ENCODE peak calls at places on chromosomes 11 and 22, in seven cellular contexts. N, L, E, B, K, X and A are unnamed samples.

GRCh38 chr11:121112498-121113455 is 11.7 kb downstream of the TECTA start:
- DNase-seq in N (peak; percentile 9), B (peak; percentile 87), E (peak; percentile 77), K (peak; percentile 54), X (peak; percentile 80), L (peak; percentile 63), A (no peak)

GRCh38 chr11:117435296-117435695 is 107.6 kb downstream of the CEP164 start:
- DNase-seq in X (no peak), L (no peak), B (no peak), N (no peak), K (no peak), E (no peak), A (no peak)

GRCh38 chr11:111347002-111347722 is 31.9 kb downstream of the POU2AF1 start:
- DNase-seq in B (peak; percentile 21), L (peak; percentile 65), X (no peak), K (no peak), E (no peak), N (no peak), A (no peak)

GRCh38 chr22:39530692-39531331 is 1.7 kb downstream of the RPS19BP1 start:
- DNase-seq in N (no peak), X (peak; percentile 48), K (no peak), E (no peak), L (peak; percentile 44), B (no peak), A (no peak)

GRCh38 chr22:50271519-50271970 is 1.4 kb upstream of the MAPK11 start:
- DNase-seq in B (no peak), E (peak; percentile 63), N (no peak), K (no peak), X (peak; percentile 77), L (peak; percentile 54), A (no peak)

GRCh38 chr11:112162761-112163669 is 879 bp downstream of the IL18 start:
- DNase-seq in E (peak; percentile 44), L (no peak), X (no peak), B (no peak), N (no peak), K (no peak), A (no peak)

GRCh38 chr11:9276571-9276970 is 11.4 kb upstream of the DENND5A start:
- DNase-seq in K (no peak), E (no peak), B (no peak), L (no peak), N (no peak), X (peak; percentile 27), A (no peak)

GRCh38 chr11:111911563-111912401 is at the start of gene CRYAB:
- DNase-seq in N (peak; percentile 87), E (peak; percentile 84), L (peak; percentile 98), X (no peak), B (peak; percentile 98), K (peak; percentile 24), A (no peak)

GRCh38 chr11:118984825-118985224 is 13.1 kb upstream of the CENATAC start:
- DNase-seq in X (no peak), L (no peak), N (no peak), K (no peak), B (no peak), E (no peak), A (no peak)

GRCh38 chr11:44467931-44468330 is 97.5 kb upstream of the CD82 start:
- DNase-seq in E (no peak), L (no peak), K (no peak), X (no peak), B (no peak), N (no peak), A (no peak)

GRCh38 chr11:83241291-83241946 is 44.7 kb downstream of the CCDC90B start:
- DNase-seq in K (peak; percentile 20), N (no peak), B (no peak), E (peak; percentile 77), X (peak; percentile 86), L (peak; percentile 57), A (peak; percentile 35)

DNA sequence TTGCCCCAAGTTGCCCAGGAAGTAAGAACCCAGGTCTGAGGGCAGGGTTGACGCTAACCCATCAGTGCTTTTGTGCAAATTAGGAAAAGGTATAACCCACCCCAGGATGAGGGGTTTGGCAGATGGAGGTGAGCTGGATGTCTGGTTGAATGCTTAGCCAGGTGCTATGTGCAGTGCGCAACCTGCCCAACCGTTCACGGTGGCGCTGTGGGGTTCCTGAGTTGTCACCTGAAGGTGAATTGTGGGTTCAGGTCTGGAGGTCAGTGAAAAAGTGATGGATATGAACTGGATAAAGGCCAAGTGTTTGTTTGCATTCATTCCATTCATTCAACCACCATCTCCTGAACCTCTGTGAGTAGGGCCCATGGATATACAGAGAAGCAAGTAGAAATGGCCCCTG is 14.3 kb upstream of the LGALS2 start:
- DNase-seq in K (no peak), B (no peak), E (no peak), N (no peak), L (no peak), X (peak; percentile 51), A (no peak)
- TF ChIP-seq CTCF in K (no peak), B (no peak), E (no peak), N (no peak), L (no peak), X (peak; percentile 42), A (no peak)

GRCh38 chr11:36431429-36432092 is 78.5 kb downstream of the TRAF6 start:
- DNase-seq in N (no peak), L (peak; percentile 96), K (peak; percentile 95), B (peak; percentile 87), E (peak; percentile 99), X (peak; percentile 25), A (no peak)
- TF ChIP-seq CTCF in N (no peak), L (peak; percentile 42), K (peak; percentile 29), B (no peak), E (no peak), X (peak; percentile 11), A (no peak)

DNA sequence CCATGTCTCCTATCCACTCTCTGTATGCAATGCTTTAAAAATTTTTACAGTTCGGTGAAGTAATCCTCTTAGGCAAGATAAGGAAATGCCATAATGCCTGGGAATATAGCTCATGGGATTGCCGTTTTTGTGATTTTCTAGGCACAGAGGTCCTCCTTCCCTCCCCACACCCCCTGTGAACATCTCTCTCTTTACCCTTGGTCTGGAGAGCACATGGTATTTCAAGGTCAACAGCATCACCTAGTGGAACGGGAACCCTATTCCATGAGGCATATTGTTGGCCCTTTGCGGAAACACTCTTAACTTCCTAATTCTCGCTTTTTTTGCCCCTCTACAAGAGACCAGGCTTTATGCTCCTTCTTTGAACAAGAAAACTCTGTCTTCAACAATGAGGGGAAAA is 8.8 kb downstream of the NXPE4 start:
- DNase-seq in N (no peak), X (no peak), E (no peak), B (no peak), K (no peak), L (no peak), A (no peak)
- TF ChIP-seq CTCF in N (no peak), X (peak; percentile 27), E (peak; percentile 6), B (no peak), K (peak; percentile 30), L (peak; percentile 36), A (no peak)

GRCh38 chr11:26287067-26287518 is 44.8 kb upstream of the ANO3 start:
- DNase-seq in B (no peak), L (no peak), N (no peak), K (no peak), E (peak; percentile 45), X (no peak), A (no peak)

GRCh38 chr11:26283852-26284421 is 48.0 kb upstream of the ANO3 start:
- DNase-seq in B (no peak), X (no peak), L (no peak), K (no peak), E (no peak), N (no peak), A (no peak)

GRCh38 chr11:26285593-26285992 is 46.3 kb upstream of the ANO3 start:
- DNase-seq in L (no peak), K (no peak), E (no peak), B (no peak), X (no peak), N (no peak), A (no peak)

DNA sequence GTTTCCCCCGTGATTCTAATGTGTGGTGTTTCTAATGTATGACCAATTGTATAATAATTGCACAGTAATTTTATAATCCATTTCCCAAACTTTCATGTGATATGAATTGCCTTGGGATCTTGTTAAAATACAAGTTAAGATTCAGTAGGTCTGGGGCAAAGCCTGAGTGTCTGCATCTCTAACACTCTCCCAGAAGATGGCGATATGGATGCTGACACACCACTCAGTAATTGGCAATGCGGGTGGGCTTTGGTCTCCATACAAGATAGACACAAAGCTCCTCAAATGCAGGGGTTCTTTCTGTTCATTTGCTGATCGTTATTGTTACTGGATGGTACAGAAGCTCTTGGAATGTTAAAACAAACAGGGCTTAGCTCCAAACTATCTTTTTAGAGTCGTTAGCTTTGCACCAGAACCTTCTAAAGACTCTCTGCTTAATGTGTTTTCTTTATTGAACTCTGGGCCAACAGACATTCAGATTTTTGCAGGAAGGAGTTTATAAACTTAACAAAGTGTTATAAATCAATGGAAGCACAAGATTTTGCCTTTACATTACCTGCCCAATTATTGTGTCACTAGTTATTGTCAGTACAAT is 45.4 kb upstream of the ANO3 start:
- DNase-seq in B (no peak), N (no peak), L (no peak), X (peak; percentile 21), K (no peak), E (peak; percentile 42), A (no peak)
- TF ChIP-seq CTCF in B (no peak), N (no peak), L (peak; percentile 55), X (peak; percentile 53), K (peak; percentile 56), E (peak; percentile 40), A (no peak)